ENCODE peak calls at places on chromosome 11, in six cellular contexts. One of them, this sample, is unnamed.

GRCh38 chr11:69403556-69404215 is 77.8 kb upstream of the LINC01488 start:
- DNase-seq in K562: no peak
- DNase-seq in stomach: no peak
- DNase-seq in SK-N-MC: no peak
- DNase-seq in breast epithelium: no peak
- DNase-seq in GM23338: no peak
- DNase-seq in this sample: no peak

GRCh38 chr11:33214187-33214586 is 43.0 kb upstream of the HIPK3 start:
- DNase-seq in K562: no peak
- DNase-seq in SK-N-MC: no peak
- DNase-seq in breast epithelium: no peak
- DNase-seq in stomach: no peak
- DNase-seq in GM23338: no peak
- DNase-seq in this sample: no peak

GRCh38 chr11:67510023-67510345 is 2.0 kb upstream of the CDK2AP2 start:
- DNase-seq in SK-N-MC: no peak
- DNase-seq in breast epithelium: no peak
- DNase-seq in GM23338: no peak
- DNase-seq in K562: no peak
- DNase-seq in stomach: no peak
- DNase-seq in this sample: no peak

GRCh38 chr11:1916986-1917522 is 2.4 kb upstream of the TNNT3 start:
- DNase-seq in breast epithelium: no peak
- DNase-seq in stomach: no peak
- DNase-seq in GM23338: no peak
- DNase-seq in SK-N-MC: no peak
- DNase-seq in K562: no peak
- DNase-seq in this sample: peak

GRCh38 chr11:33185756-33186155 is 24.5 kb upstream of the CSTF3 start:
- DNase-seq in GM23338: no peak
- DNase-seq in breast epithelium: no peak
- DNase-seq in stomach: no peak
- DNase-seq in K562: no peak
- DNase-seq in SK-N-MC: no peak
- DNase-seq in this sample: no peak

GRCh38 chr11:71250512-71251158 is 1.7 kb downstream of the SHANK2 start:
- DNase-seq in SK-N-MC: no peak
- DNase-seq in breast epithelium: peak
- DNase-seq in stomach: peak
- DNase-seq in K562: no peak
- DNase-seq in GM23338: peak
- DNase-seq in this sample: no peak

GRCh38 chr11:133911169-133911568 is 45.6 kb downstream of the IGSF9B start:
- DNase-seq in stomach: no peak
- DNase-seq in K562: peak
- DNase-seq in SK-N-MC: no peak
- DNase-seq in GM23338: no peak
- DNase-seq in breast epithelium: no peak
- DNase-seq in this sample: no peak

GRCh38 chr11:119906376-119906775 is 177.4 kb upstream of the NECTIN1 start:
- DNase-seq in stomach: no peak
- DNase-seq in SK-N-MC: no peak
- DNase-seq in breast epithelium: no peak
- DNase-seq in GM23338: no peak
- DNase-seq in K562: no peak
- DNase-seq in this sample: peak

GRCh38 chr11:57081356-57081755 is 92.6 kb downstream of the OR5AK2 start:
- DNase-seq in SK-N-MC: no peak
- DNase-seq in breast epithelium: no peak
- DNase-seq in K562: no peak
- DNase-seq in GM23338: peak
- DNase-seq in stomach: no peak
- DNase-seq in this sample: no peak

GRCh38 chr11:85042368-85042767 is 584.8 kb downstream of the DLG2 start:
- DNase-seq in breast epithelium: no peak
- DNase-seq in SK-N-MC: no peak
- DNase-seq in K562: no peak
- DNase-seq in stomach: no peak
- DNase-seq in GM23338: no peak
- DNase-seq in this sample: no peak

GRCh38 chr11:128701086-128701485 is 7.2 kb downstream of the FLI1 start:
- DNase-seq in breast epithelium: no peak
- DNase-seq in K562: no peak
- DNase-seq in SK-N-MC: no peak
- DNase-seq in stomach: no peak
- DNase-seq in GM23338: no peak
- DNase-seq in this sample: no peak

GRCh38 chr11:78346799-78347198 is 70.8 kb downstream of the GAB2 start:
- DNase-seq in K562: no peak
- DNase-seq in breast epithelium: no peak
- DNase-seq in stomach: no peak
- DNase-seq in SK-N-MC: no peak
- DNase-seq in GM23338: no peak
- DNase-seq in this sample: no peak

GRCh38 chr11:96090711-96091110 is 166.8 kb upstream of the MTMR2 start:
- DNase-seq in GM23338: no peak
- DNase-seq in SK-N-MC: no peak
- DNase-seq in breast epithelium: no peak
- DNase-seq in K562: no peak
- DNase-seq in stomach: no peak
- DNase-seq in this sample: no peak

GRCh38 chr11:124761301-124762021 is 629 bp downstream of the ESAM start:
- DNase-seq in K562: no peak
- DNase-seq in GM23338: peak
- DNase-seq in breast epithelium: no peak
- DNase-seq in SK-N-MC: no peak
- DNase-seq in stomach: no peak
- DNase-seq in this sample: no peak

GRCh38 chr11:126079640-126080205 is 17.1 kb upstream of the CDON start:
- DNase-seq in stomach: no peak
- DNase-seq in GM23338: peak
- DNase-seq in breast epithelium: no peak
- DNase-seq in K562: no peak
- DNase-seq in SK-N-MC: no peak
- DNase-seq in this sample: no peak

GRCh38 chr11:1074244-1075221 is at the start of gene MUC2:
- DNase-seq in SK-N-MC: no peak
- DNase-seq in stomach: no peak
- DNase-seq in GM23338: no peak
- DNase-seq in breast epithelium: peak
- DNase-seq in K562: no peak
- DNase-seq in this sample: peak

GRCh38 chr11:1338201-1339065 is 29.0 kb upstream of the TOLLIP start:
- DNase-seq in GM23338: peak
- DNase-seq in SK-N-MC: no peak
- DNase-seq in stomach: no peak
- DNase-seq in K562: no peak
- DNase-seq in breast epithelium: no peak
- DNase-seq in this sample: no peak

GRCh38 chr11:119800171-119800570 is 71.2 kb upstream of the NECTIN1 start:
- DNase-seq in breast epithelium: no peak
- DNase-seq in K562: no peak
- DNase-seq in GM23338: no peak
- DNase-seq in SK-N-MC: no peak
- DNase-seq in stomach: no peak
- DNase-seq in this sample: no peak

GRCh38 chr11:112227002-112227401 is 774 bp downstream of the PTS start:
- DNase-seq in GM23338: peak
- DNase-seq in SK-N-MC: no peak
- DNase-seq in stomach: no peak
- DNase-seq in breast epithelium: no peak
- DNase-seq in K562: peak
- DNase-seq in this sample: no peak

GRCh38 chr11:69437001-69437875 is 44.2 kb upstream of the LINC01488 start:
- DNase-seq in GM23338: peak
- DNase-seq in SK-N-MC: no peak
- DNase-seq in stomach: no peak
- DNase-seq in K562: no peak
- DNase-seq in breast epithelium: no peak
- DNase-seq in this sample: peak

GRCh38 chr11:95459268-95460040 is 228.5 kb upstream of the SESN3 start:
- DNase-seq in breast epithelium: no peak
- DNase-seq in stomach: no peak
- DNase-seq in GM23338: no peak
- DNase-seq in SK-N-MC: no peak
- DNase-seq in K562: no peak
- DNase-seq in this sample: no peak

GRCh38 chr11:20873054-20873453 is 203.7 kb downstream of the NELL1 start:
- DNase-seq in GM23338: peak
- DNase-seq in breast epithelium: no peak
- DNase-seq in K562: peak
- DNase-seq in SK-N-MC: peak
- DNase-seq in stomach: no peak
- DNase-seq in this sample: no peak

DNA sequence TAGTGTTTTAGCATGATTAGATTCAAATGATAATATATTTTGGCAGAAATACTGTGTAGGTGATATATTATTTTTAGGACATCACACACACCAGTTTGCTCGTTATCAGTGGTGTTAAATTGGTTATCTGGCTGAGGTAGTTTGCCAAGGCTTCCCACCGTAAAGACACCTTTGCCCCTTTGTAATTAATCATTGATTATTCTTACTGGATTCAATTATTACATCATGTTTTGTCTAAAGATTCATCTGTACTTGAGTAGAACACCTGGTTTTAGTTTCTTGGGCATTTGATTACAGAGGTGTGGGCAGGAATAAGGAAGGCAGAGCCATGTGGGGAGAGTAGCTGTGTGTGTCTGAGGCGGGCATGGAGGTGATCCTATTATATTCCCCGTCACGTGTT is 39.5 kb upstream of the ST14 start:
- DNase-seq in stomach: no peak
- DNase-seq in K562: no peak
- DNase-seq in SK-N-MC: no peak
- DNase-seq in breast epithelium: no peak
- DNase-seq in GM23338: no peak
- DNase-seq in this sample: no peak
- TF ChIP-seq POLR2AphosphoS5 in stomach: no peak
- TF ChIP-seq POLR2AphosphoS5 in K562: no peak
- TF ChIP-seq POLR2AphosphoS5 in SK-N-MC: no peak
- TF ChIP-seq POLR2AphosphoS5 in breast epithelium: no peak
- TF ChIP-seq POLR2AphosphoS5 in GM23338: no peak
- TF ChIP-seq POLR2AphosphoS5 in this sample: no peak

DNA sequence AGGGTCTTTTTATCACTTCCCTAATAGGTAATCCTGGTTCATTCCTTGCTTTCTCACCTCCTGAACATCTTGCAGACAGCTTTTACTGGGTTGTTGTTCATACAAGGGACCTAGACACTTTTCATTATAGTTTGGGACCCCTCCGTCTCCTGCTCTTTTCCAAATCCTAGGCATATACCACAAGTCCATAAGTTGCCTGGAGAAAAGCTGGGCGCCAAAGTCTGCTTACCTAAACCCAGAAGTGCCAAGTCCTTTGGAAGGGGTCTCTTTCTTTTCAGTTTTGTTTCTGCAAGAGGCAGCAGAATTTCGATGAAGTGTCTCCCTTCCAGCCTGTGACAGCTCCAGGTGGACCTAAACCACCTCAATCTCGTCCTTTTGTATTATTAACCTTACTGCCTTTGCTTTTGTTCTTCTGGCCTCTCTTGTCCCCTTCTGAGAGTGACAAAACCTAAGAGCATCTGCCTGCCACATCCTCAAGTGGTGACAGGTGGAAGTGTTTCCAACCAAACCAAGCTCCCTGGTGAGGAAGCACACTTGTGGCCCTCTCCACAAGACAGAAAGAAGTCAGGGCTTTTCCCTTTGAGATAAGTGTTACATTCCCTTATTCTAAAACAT is 19.5 kb upstream of the P2RY6 start:
- DNase-seq in SK-N-MC: no peak
- DNase-seq in stomach: peak
- DNase-seq in GM23338: peak
- DNase-seq in K562: peak
- DNase-seq in breast epithelium: peak
- DNase-seq in this sample: no peak
- TF ChIP-seq POLR2AphosphoS5 in SK-N-MC: no peak
- TF ChIP-seq POLR2AphosphoS5 in stomach: no peak
- TF ChIP-seq POLR2AphosphoS5 in GM23338: no peak
- TF ChIP-seq POLR2AphosphoS5 in K562: no peak
- TF ChIP-seq POLR2AphosphoS5 in breast epithelium: no peak
- TF ChIP-seq POLR2AphosphoS5 in this sample: no peak

GRCh38 chr11:27234043-27234668 is 128.9 kb downstream of the CCDC34 start:
- DNase-seq in SK-N-MC: no peak
- DNase-seq in GM23338: no peak
- DNase-seq in stomach: no peak
- DNase-seq in breast epithelium: no peak
- DNase-seq in K562: peak
- DNase-seq in this sample: peak
- TF ChIP-seq POLR2AphosphoS5 in SK-N-MC: no peak
- TF ChIP-seq POLR2AphosphoS5 in GM23338: no peak
- TF ChIP-seq POLR2AphosphoS5 in stomach: peak
- TF ChIP-seq POLR2AphosphoS5 in breast epithelium: no peak
- TF ChIP-seq POLR2AphosphoS5 in K562: no peak
- TF ChIP-seq POLR2AphosphoS5 in this sample: no peak

GRCh38 chr11:12100886-12101285 is 9.5 kb upstream of the MICAL2 start:
- DNase-seq in stomach: no peak
- DNase-seq in breast epithelium: no peak
- DNase-seq in SK-N-MC: no peak
- DNase-seq in K562: no peak
- DNase-seq in GM23338: no peak
- DNase-seq in this sample: no peak

GRCh38 chr11:12101318-12101717 is 9.1 kb upstream of the MICAL2 start:
- DNase-seq in SK-N-MC: no peak
- DNase-seq in stomach: no peak
- DNase-seq in breast epithelium: no peak
- DNase-seq in GM23338: no peak
- DNase-seq in K562: no peak
- DNase-seq in this sample: no peak

GRCh38 chr11:12098601-12099000 is 11.8 kb upstream of the MICAL2 start:
- DNase-seq in stomach: no peak
- DNase-seq in GM23338: no peak
- DNase-seq in SK-N-MC: no peak
- DNase-seq in K562: no peak
- DNase-seq in breast epithelium: no peak
- DNase-seq in this sample: no peak

GRCh38 chr11:12099132-12099873 is 11.1 kb upstream of the MICAL2 start:
- DNase-seq in SK-N-MC: no peak
- DNase-seq in breast epithelium: no peak
- DNase-seq in stomach: no peak
- DNase-seq in GM23338: no peak
- DNase-seq in K562: no peak
- DNase-seq in this sample: no peak

GRCh38 chr11:12100429-12100828 is 10.0 kb upstream of the MICAL2 start:
- DNase-seq in stomach: no peak
- DNase-seq in SK-N-MC: no peak
- DNase-seq in K562: no peak
- DNase-seq in breast epithelium: no peak
- DNase-seq in GM23338: no peak
- DNase-seq in this sample: no peak
- TF ChIP-seq POLR2AphosphoS5 in stomach: no peak
- TF ChIP-seq POLR2AphosphoS5 in SK-N-MC: no peak
- TF ChIP-seq POLR2AphosphoS5 in K562: no peak
- TF ChIP-seq POLR2AphosphoS5 in breast epithelium: no peak
- TF ChIP-seq POLR2AphosphoS5 in GM23338: no peak
- TF ChIP-seq POLR2AphosphoS5 in this sample: no peak

This sample was measured in spleen.